ENCODE peak calls at places on chromosomes 2 and 18, in four cellular contexts. W is upper lobe of right lung; Y is GM20000; V is CD8-positive, alpha-beta memory T cell. S is an unnamed sample.

GRCh38 chr2:174516495-174517378 is 29.9 kb upstream of the GPR155 start:
- DNase-seq in V (no peak), Y (no peak), W (no peak), S (no peak)

GRCh38 chr2:127670957-127671290 is 4.4 kb downstream of the LIMS2 start:
- DNase-seq in Y (no peak), W (no peak), V (no peak), S (no peak)

GRCh38 chr2:28296904-28297303 is 95.8 kb upstream of the FOSL2 start:
- DNase-seq in V (no peak), Y (no peak), W (no peak), S (no peak)

GRCh38 chr2:34147780-34148179 is 548.7 kb upstream of the FAM98A start:
- DNase-seq in V (no peak), W (no peak), Y (no peak), S (no peak)

GRCh38 chr2:105873721-105874120 is 129.0 kb downstream of the NCK2 start:
- DNase-seq in V (no peak), Y (peak; percentile 94), W (no peak), S (peak; percentile 44)

GRCh38 chr2:178796079-178796677 is 11.0 kb downstream of the TTN start:
- DNase-seq in W (no peak), V (peak; percentile 12), Y (peak; percentile 32), S (no peak)

GRCh38 chr18:29512761-29513160 is 1335.8 kb upstream of the CDH2 start:
- DNase-seq in W (no peak), Y (no peak), V (no peak), S (no peak)

GRCh38 chr2:168698959-168699358 is 103.5 kb upstream of the NOSTRIN start:
- DNase-seq in V (no peak), Y (no peak), W (no peak), S (no peak)

GRCh38 chr2:165720526-165720925 is 73.5 kb downstream of the GALNT3 start:
- DNase-seq in Y (no peak), V (no peak), W (no peak), S (no peak)

GRCh38 chr18:38241736-38242135 is 676.1 kb upstream of the CELF4 start:
- DNase-seq in W (no peak), V (no peak), Y (no peak), S (no peak)

GRCh38 chr2:157528963-157529751 is 85.3 kb upstream of the CYTIP start:
- DNase-seq in W (no peak), V (no peak), Y (no peak), S (no peak)

GRCh38 chr18:58682429-58683069 is 11.3 kb downstream of the MALT1 start:
- DNase-seq in V (no peak), Y (no peak), W (no peak), S (no peak)

GRCh38 chr2:151669585-151670081 is 64.6 kb downstream of the NEB start:
- DNase-seq in V (no peak), Y (no peak), W (no peak), S (peak; percentile 47)

GRCh38 chr2:19759880-19760279 is 141.9 kb downstream of the TTC32 start:
- DNase-seq in V (no peak), Y (no peak), W (no peak), S (no peak)

S was measured in NK-92 treated with Interleukin-12 subunit alpha and Interleukin-12 subunit beta, amount 100 ng/mL, for 24 hours.